ENCODE peak calls at places on chromosomes 13 and 19, in five cellular contexts. G is GM12878, P is upper lobe of left lung, T is K562, Q is HepG2. A is an unnamed sample.
A peak's percentile ranks its signal among the peaks of the same experiment; 100 is the strongest.

GRCh38 chr19:35041548-35042055 is at the start of gene HPN:
- ATAC-seq in P (peak; percentile 78), G (no peak), T (peak; percentile 5), Q (peak; percentile 52), A (no peak)

GRCh38 chr13:32036131-32036695 is 4.6 kb downstream of the FRY start:
- ATAC-seq in G (peak; percentile 43), Q (peak; percentile 21), T (no peak), P (peak; percentile 60), A (no peak)

GRCh38 chr13:37540228-37540627 is 58.3 kb downstream of the POSTN start:
- ATAC-seq in P (no peak), G (no peak), Q (no peak), T (no peak), A (no peak)

GRCh38 chr13:80901111-80902014 is 560.4 kb upstream of the SPRY2 start:
- ATAC-seq in P (no peak), Q (no peak), G (no peak), T (no peak), A (no peak)

GRCh38 chr19:15169541-15170285 is 31.1 kb downstream of the NOTCH3 start:
- ATAC-seq in T (peak; percentile 40), P (peak; percentile 9), Q (no peak), G (no peak), A (no peak)

GRCh38 chr13:20573636-20574035 is 6.7 kb downstream of the IFT88 start:
- ATAC-seq in P (no peak), G (no peak), T (no peak), Q (no peak), A (no peak)

GRCh38 chr13:80037505-80037888 is 303.4 kb downstream of the SPRY2 start:
- ATAC-seq in P (no peak), T (no peak), G (peak; percentile 67), Q (no peak), A (no peak)

GRCh38 chr13:24050292-24050711 is 110.2 kb upstream of the SPATA13 start:
- ATAC-seq in G (no peak), Q (no peak), T (no peak), P (peak; percentile 42), A (no peak)

GRCh38 chr13:98504371-98504963 is 72.4 kb downstream of the STK24 start:
- ATAC-seq in P (no peak), Q (no peak), G (peak; percentile 75), T (peak; percentile 41), A (no peak)

GRCh38 chr13:88377852-88378251 is 706.7 kb downstream of the SLITRK5 start:
- ATAC-seq in T (no peak), P (no peak), Q (no peak), G (no peak), A (no peak)

GRCh38 chr19:281992-282391 is 9.2 kb downstream of the PLPP2 start:
- ATAC-seq in G (no peak), T (peak; percentile 55), P (no peak), Q (no peak), A (no peak)

GRCh38 chr13:32165791-32166190 is 134.2 kb downstream of the FRY start:
- ATAC-seq in T (no peak), Q (no peak), P (no peak), G (no peak), A (no peak)

GRCh38 chr13:38582133-38582532 is 104.7 kb upstream of the FREM2 start:
- ATAC-seq in G (peak; percentile 85), Q (peak; percentile 92), T (peak; percentile 78), P (no peak), A (no peak)

GRCh38 chr13:94342436-94343242 is 136.8 kb downstream of the DCT start:
- ATAC-seq in Q (no peak), T (no peak), G (no peak), P (no peak), A (no peak)

GRCh38 chr19:12689581-12690216 is 1.9 kb downstream of the GNG14 start:
- ATAC-seq in G (no peak), P (no peak), Q (peak; percentile 20), T (no peak), A (no peak)

GRCh38 chr13:44974056-44974798 is 15.0 kb downstream of the NUFIP1 start:
- ATAC-seq in G (peak; percentile 91), P (no peak), T (no peak), Q (no peak), A (no peak)

GRCh38 chr19:38502410-38503143 is 69.1 kb downstream of the RYR1 start:
- ATAC-seq in Q (no peak), G (no peak), T (no peak), P (no peak), A (no peak)

GRCh38 chr13:73403362-73404150 is 344.8 kb downstream of the KLF5 start:
- ATAC-seq in Q (no peak), P (no peak), G (no peak), T (no peak), A (no peak)

GRCh38 chr13:94674609-94675348 is 37.6 kb downstream of the SOX21 start:
- ATAC-seq in Q (peak; percentile 93), T (peak; percentile 91), P (no peak), G (peak; percentile 83), A (no peak)

GRCh38 chr13:30780338-30780981 is 45.1 kb downstream of the ALOX5AP start:
- ATAC-seq in Q (no peak), T (no peak), P (no peak), G (no peak), A (no peak)

DNA sequence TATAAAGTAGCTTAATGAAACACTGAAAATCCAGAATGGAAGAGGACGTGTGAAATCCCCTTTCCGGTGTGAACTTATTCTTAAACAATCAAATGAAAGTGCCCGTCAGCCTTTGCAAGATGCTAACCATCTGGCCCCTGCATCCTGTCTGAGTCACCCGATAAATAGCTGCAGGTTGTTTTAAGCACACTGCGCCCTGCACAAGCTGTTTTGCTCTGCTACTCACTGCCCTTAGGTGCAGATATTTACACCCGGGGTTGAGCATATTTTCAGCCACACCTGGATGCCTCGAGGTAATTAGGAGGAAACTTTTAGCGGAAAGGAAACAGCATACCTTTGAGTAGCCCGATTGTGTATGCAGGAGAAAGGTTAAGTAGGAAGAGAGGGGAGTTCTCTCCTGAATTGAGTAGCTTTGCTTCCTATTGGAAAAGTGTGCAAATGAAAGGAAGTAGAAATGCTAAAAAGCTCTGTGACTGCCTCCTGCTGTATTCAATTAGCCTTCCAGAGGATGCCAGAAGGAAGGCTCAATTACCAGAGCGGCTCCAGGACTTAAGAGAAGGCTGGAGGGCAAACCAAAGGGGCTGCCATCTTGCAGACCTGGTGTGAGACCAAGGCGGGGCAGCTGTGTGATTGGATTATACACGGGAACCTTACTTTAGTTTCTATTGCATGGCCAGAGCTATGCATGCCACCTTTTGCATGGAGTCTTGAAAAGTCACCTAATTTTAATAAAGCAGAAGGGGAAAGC is 42.5 kb downstream of the IRS2 start:
- ATAC-seq in G (peak; percentile 90), T (peak; percentile 47), P (no peak), Q (no peak), A (no peak)
- TF ChIP-seq EP300 in G (no peak), T (no peak), P (no peak), Q (no peak), A (no peak)

GRCh38 chr19:16234552-16235445 is 37.1 kb downstream of the AP1M1 start:
- ATAC-seq in Q (no peak), P (no peak), T (no peak), G (no peak), A (no peak)

GRCh38 chr19:16232127-16232526 is 34.4 kb downstream of the AP1M1 start:
- ATAC-seq in G (no peak), T (no peak), P (no peak), Q (no peak), A (no peak)

GRCh38 chr19:16233836-16234551 is 36.3 kb downstream of the AP1M1 start:
- ATAC-seq in P (peak; percentile 3), G (no peak), T (no peak), Q (peak; percentile 11), A (no peak)

GRCh38 chr19:16232568-16232967 is 34.9 kb downstream of the AP1M1 start:
- ATAC-seq in G (no peak), Q (no peak), T (no peak), P (no peak), A (no peak)

GRCh38 chr19:16233081-16233776 is 35.5 kb downstream of the AP1M1 start:
- ATAC-seq in P (peak; percentile 16), T (no peak), Q (no peak), G (no peak), A (no peak)
- TF ChIP-seq POLR2AphosphoS5 in P (no peak), T (no peak), Q (no peak), G (no peak), A (no peak)

GRCh38 chr19:10306327-10306726 is 3.3 kb downstream of the ZGLP1 start:
- ATAC-seq in Q (no peak), G (no peak), P (no peak), T (no peak), A (no peak)
- TF ChIP-seq EP300 in Q (no peak), G (no peak), P (no peak), T (no peak), A (no peak)

DNA sequence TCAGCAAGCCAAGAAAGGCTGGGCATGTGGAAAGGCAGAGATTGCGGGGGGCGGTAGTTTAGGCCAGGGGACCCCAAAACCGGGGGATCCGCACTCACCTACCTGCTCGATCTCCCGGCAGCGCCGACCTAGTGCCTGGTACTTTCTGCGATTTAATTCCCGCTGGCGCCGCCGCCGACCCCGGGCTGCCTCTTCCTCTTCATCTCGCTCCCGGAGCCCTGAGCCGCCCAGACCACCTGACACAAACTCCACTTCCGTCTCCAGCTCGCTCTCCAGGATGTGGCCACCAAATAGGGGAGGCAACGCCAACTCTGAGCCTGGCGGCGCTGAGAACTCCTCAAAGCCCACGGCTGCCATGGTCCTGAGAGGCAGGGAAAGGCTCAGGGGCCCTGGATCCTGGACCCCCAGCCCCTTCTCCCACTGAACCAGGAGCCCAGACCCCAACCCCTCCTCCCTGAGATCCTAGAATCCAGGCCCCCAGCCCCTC is 1.1 kb downstream of the TFPT start:
- ATAC-seq in P (peak; percentile 60), G (peak; percentile 81), Q (no peak), T (no peak), A (no peak)
- TF ChIP-seq POLR2AphosphoS5 in P (no peak), G (peak; percentile 46), Q (no peak), T (no peak), A (no peak)

GRCh38 chr19:1905071-1905862 is at the start of the genes ADAT3 and SCAMP4:
- ATAC-seq in T (peak; percentile 99), G (peak; percentile 96), Q (peak; percentile 80), P (peak; percentile 97), A (peak; percentile 99)
- TF ChIP-seq EP300 in T (no peak), G (no peak), Q (no peak), P (no peak), A (no peak)

DNA sequence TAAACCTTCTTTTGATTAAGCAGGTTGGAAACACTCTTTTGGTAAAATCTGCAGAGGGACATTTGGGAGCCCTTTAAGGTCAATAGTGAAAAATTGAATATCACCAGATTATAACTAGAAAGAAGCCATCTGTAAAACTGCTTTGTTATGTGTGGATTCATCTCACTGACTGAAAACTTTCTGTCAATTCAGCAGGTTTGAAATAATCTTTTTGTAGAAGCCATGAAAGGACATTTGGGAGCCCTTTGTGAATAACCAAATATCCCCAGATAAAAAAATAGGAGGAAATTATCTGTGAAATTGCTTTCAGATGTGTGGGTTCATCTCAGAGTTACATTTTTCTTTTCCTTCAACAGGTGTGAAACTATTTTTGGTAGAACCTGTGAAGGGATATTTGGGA is 1690.7 kb downstream of the UQCRFS1 start:
- ATAC-seq in G (no peak), T (no peak), Q (no peak), P (no peak), A (no peak)
- TF ChIP-seq POLR2AphosphoS5 in G (no peak), T (no peak), Q (no peak), P (no peak), A (no peak)

GRCh38 chr19:16327911-16328823 is 3.5 kb downstream of the KLF2 start:
- ATAC-seq in T (no peak), Q (no peak), P (peak; percentile 61), G (peak; percentile 8), A (peak; percentile 27)
- TF ChIP-seq EP300 in T (no peak), Q (no peak), P (no peak), G (no peak), A (no peak)

A was measured in gastroesophageal sphincter.